ENCODE peak calls at places on chromosomes 13 and 19, in ten cellular contexts. R, M, G, V, Z, I, W, H, L and Y are unnamed samples. For H3K9me3, the result is how much of the 10 kb centered on the place peaks cover.

GRCh38 chr13:51818276-51818675 is 14.3 kb upstream of the DHRS12 start:
- DNase-seq in R (peak), V (no peak), G (no peak), H (no peak), M (no peak), W (no peak), I (no peak), L (no peak), Z (no peak), Y (no peak)

GRCh38 chr13:51234676-51235075 is 12.5 kb downstream of the FAM124A start:
- DNase-seq in I (no peak), V (no peak), R (no peak), G (no peak), W (no peak), H (no peak), L (no peak), Z (no peak), M (no peak), Y (no peak)

GRCh38 chr13:52599853-52600603 is 42.2 kb upstream of the HNRNPA1L2 start:
- DNase-seq in M (peak), G (no peak), I (peak), R (peak), H (no peak), V (peak), Z (peak), L (no peak), W (peak), Y (no peak)

GRCh38 chr13:39509616-39510015 is 93.4 kb downstream of the LHFPL6 start:
- DNase-seq in W (no peak), Z (no peak), I (no peak), L (no peak), M (no peak), R (no peak), G (no peak), V (no peak), H (no peak), Y (no peak)

GRCh38 chr19:35213678-35214632 is 14.6 kb downstream of the FAM187B start:
- DNase-seq in L (peak), V (peak), W (peak), M (peak), R (peak), Z (peak), H (peak), G (peak), I (peak), Y (peak)

GRCh38 chr13:51970251-51970793 is 40.9 kb downstream of the ATP7B start:
- DNase-seq in L (no peak), I (no peak), V (no peak), H (no peak), Z (peak), R (no peak), G (no peak), M (no peak), W (no peak), Y (no peak)

GRCh38 chr13:36297600-36298338 is at the start of gene CCDC169:
- DNase-seq in H (peak), R (peak), W (peak), Z (peak), I (peak), L (peak), M (peak), G (peak), V (peak), Y (peak)

GRCh38 chr19:50556236-50557008 is 11.8 kb downstream of the LRRC4B start:
- DNase-seq in H (peak), G (peak), I (peak), V (peak), Z (peak), M (peak), W (peak), R (peak), L (peak), Y (peak)

GRCh38 chr19:8397291-8397690 is 7.1 kb downstream of the RAB11B start:
- DNase-seq in W (no peak), Z (no peak), V (no peak), H (no peak), G (no peak), M (no peak), L (no peak), R (no peak), I (no peak), Y (no peak)

GRCh38 chr13:108980237-108980636 is 350.8 kb downstream of the MYO16 start:
- DNase-seq in I (peak), W (no peak), M (no peak), L (peak), G (no peak), V (no peak), R (no peak), H (no peak), Z (no peak), Y (no peak)

GRCh38 chr19:455851-456546 is 4.8 kb downstream of the SHC2 start:
- DNase-seq in I (no peak), H (no peak), V (no peak), Z (no peak), M (no peak), L (peak), R (no peak), G (no peak), W (no peak), Y (no peak)
- H3K9me3 ChIP-seq in I (under half), H (under half), V (under half), Z (under half), M (under half), L (under half), R (under half), G (under half), W (under half), Y (under half)

GRCh38 chr13:53941588-53942190 is 913.1 kb downstream of the OLFM4 start:
- DNase-seq in H (no peak), L (no peak), Z (no peak), I (no peak), M (no peak), R (no peak), V (no peak), G (no peak), W (no peak), Y (no peak)

GRCh38 chr13:53946500-53946899 is 917.9 kb downstream of the OLFM4 start:
- DNase-seq in I (no peak), Z (peak), M (no peak), G (no peak), R (no peak), H (no peak), V (no peak), W (no peak), L (no peak), Y (no peak)
- H3K9me3 ChIP-seq in I (under half), Z (under half), M (under half), G (under half), R (under half), H (under half), V (under half), W (under half), L (under half), Y (under half)

GRCh38 chr19:56566904-56567273 is 379 bp upstream of the ZNF470 start:
- DNase-seq in R (peak), H (no peak), W (no peak), L (peak), I (peak), G (no peak), Z (peak), V (peak), M (peak), Y (no peak)

GRCh38 chr19:56567274-56568120 is at the start of gene ZNF470:
- DNase-seq in R (peak), W (peak), M (peak), H (peak), Z (peak), V (peak), L (peak), G (peak), I (peak), Y (peak)

DNA sequence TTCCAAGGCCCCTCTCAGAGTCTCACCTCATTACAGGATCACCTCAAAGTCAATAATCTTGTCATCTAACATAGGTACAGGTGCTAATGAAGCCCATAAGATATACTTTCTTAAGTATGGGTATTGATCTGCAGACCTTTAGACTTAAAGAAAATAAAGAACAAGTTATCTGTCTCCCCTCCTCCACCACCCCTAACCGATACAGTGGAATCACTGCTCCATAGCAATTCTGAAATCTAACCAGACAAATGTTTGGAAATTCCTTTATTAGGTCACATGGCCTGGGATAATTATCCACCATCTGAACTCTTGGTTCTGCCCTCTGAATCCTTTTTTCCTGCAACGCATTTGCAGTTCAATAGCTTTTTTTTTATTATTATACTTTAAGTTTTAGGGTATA is 4.5 kb upstream of the ZNF470 start:
- DNase-seq in I (no peak), V (no peak), W (no peak), R (no peak), G (no peak), L (no peak), Z (no peak), M (no peak), H (no peak), Y (no peak)
- H3K9me3 ChIP-seq in I (under half), V (under half), W (under half), R (half or more), G (half or more), L (half or more), Z (under half), M (half or more), H (half or more), Y (under half)

DNA sequence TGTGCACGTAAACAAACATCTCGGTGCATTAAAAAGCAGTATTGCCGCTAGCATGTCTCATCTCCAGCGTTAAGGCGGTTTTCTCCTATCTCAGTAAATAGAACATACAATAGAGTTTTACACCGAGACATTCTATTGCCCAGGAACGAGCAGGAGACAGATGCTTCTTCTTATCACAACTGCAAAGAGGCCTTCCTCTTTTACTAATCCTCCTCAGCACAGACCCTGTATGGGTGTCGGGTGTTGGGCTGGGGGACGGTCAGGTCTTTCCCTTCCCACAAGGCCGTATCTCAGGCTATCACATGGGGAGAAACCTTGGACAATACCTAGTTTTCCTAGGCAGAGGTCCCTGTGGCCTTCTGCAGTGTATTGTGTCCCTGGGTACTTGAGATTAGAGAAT is 21.2 kb downstream of the ZNF233 start:
- DNase-seq in R (no peak), Z (no peak), M (no peak), H (no peak), V (no peak), L (no peak), I (no peak), G (no peak), W (no peak), Y (no peak)
- H3K9me3 ChIP-seq in R (half or more), Z (under half), M (half or more), H (half or more), V (under half), L (under half), I (under half), G (half or more), W (under half), Y (under half)

DNA sequence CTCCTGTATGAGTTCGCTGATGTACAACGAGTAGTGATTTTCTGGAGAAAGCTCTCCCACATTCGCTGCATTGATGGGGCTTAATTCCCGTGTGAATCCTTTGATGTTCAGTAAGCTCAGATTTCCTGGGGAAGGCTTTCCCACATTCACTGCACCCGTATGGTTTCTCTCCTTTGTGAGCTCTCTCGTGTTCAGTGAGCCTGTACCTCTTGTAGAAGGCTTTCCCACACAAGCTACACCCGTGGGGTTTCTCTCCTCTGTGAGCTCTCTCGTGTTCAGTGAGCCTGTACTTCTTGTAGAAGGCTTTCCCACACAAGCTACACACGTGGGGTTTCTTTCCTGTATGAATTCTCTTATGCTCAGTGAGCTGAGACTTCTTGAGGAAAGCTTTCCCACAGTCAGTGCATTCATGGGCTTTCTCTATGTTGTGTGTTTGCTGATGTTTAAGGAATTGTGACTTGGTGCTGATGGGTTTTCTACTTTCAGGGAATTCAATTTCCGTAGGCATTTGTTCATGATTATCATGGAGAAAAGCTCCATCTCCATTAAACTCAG is 3.5 kb upstream of the ZNF577 start:
- DNase-seq in G (no peak), R (no peak), Z (no peak), V (no peak), H (no peak), L (no peak), W (no peak), I (peak), M (no peak), Y (no peak)
- H3K9me3 ChIP-seq in G (half or more), R (half or more), Z (under half), V (under half), H (half or more), L (under half), W (under half), I (under half), M (half or more), Y (half or more)

GRCh38 chr19:2288010-2288742 is 6.2 kb upstream of the PEAK3 start:
- DNase-seq in I (no peak), L (no peak), M (no peak), G (no peak), W (no peak), R (no peak), Z (no peak), V (no peak), H (no peak), Y (no peak)
- H3K9me3 ChIP-seq in I (under half), L (under half), M (under half), G (under half), W (under half), R (under half), Z (under half), V (under half), H (under half), Y (under half)

DNA sequence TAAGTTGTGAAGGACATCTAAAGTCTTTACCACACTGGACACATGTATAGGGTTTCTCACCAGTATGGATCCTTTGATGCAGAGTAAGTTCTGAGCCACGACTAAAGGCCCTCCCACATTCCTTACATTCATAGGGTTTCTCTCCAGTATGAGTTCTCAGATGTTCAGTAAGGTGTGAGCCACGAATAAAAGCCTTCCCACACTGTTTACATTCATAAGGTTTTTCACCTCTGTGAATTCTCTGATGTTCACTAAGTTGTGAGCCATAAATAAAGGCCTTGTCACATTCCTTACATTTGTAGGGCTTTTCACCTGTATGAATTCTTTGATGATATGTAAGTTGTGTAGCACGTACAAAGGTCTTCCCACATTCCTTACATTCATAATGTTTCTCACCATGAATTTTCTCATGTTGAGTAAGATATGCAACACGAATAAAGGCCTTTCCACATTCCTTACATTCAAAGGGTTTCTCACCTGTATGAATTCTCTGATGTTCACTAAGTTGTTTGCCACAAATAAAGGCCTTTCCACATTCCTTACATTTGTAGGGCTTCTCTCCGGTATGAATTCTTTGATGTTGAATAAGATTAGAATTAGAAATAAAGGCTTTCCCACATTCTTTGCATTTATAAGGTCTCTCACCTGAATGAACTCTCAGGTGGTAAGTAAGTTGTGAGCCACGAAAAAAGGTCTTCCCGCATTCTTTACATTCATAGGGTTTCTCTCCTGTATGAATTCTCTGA is 29.8 kb downstream of the ZNF571 start:
- DNase-seq in L (no peak), Z (no peak), I (peak), V (no peak), H (no peak), G (no peak), M (no peak), W (no peak), R (no peak), Y (no peak)
- H3K9me3 ChIP-seq in L (half or more), Z (under half), I (under half), V (under half), H (half or more), G (under half), M (under half), W (half or more), R (under half), Y (half or more)

GRCh38 chr19:9407827-9408226 is 27.5 kb downstream of the ZNF266 start:
- DNase-seq in H (no peak), V (no peak), L (no peak), Z (no peak), G (no peak), I (no peak), M (no peak), R (no peak), W (no peak), Y (no peak)

GRCh38 chr19:9406798-9407352 is 28.5 kb downstream of the ZNF266 start:
- DNase-seq in L (no peak), H (peak), M (peak), Z (peak), G (peak), R (peak), W (peak), V (peak), I (peak), Y (no peak)
- H3K9me3 ChIP-seq in L (under half), H (half or more), M (half or more), Z (under half), G (half or more), R (half or more), W (under half), V (under half), I (under half), Y (under half)

GRCh38 chr13:18235756-18236527 is 945.7 kb downstream of the TUBA3C start:
- DNase-seq in H (no peak), G (no peak), R (no peak), Z (no peak), M (no peak), L (no peak), W (no peak), I (no peak), V (no peak), Y (no peak)
- H3K9me3 ChIP-seq in H (under half), G (under half), R (half or more), Z (under half), M (under half), L (under half), W (under half), I (under half), V (under half), Y (under half)